ENCODE peak calls at places on chromosomes 13 and 19, in five cellular contexts. O is stimulated activated CD8-positive, alpha-beta memory T cell treated with anti-CD3 and anti-CD28 coated beads, Interleukin-7, amount 100 ng/mL, for 1 hour; A is activated T-cell treated with anti-CD3 and anti-CD28 coated beads for 1 hour; Y is T-cell; I is caudate nucleus. K is an unnamed sample.

GRCh38 chr19:27815985-27816384 is 1397.0 kb downstream of the UQCRFS1 start:
- DNase-seq in O (no peak), A (no peak), Y (no peak), I (no peak), K (no peak)

GRCh38 chr13:113726961-113727411 is 32.0 kb upstream of the TMEM255B start:
- DNase-seq in O (no peak), A (no peak), Y (no peak), I (no peak), K (no peak)

GRCh38 chr13:58048670-58049069 is 417.1 kb downstream of the PCDH17 start:
- DNase-seq in O (no peak), A (no peak), Y (no peak), I (no peak), K (no peak)

GRCh38 chr19:51274037-51274370 is 23.1 kb downstream of the SIGLECL1 start:
- DNase-seq in O (no peak), A (no peak), Y (no peak), I (no peak), K (no peak)

GRCh38 chr13:35499131-35500051 is 22.9 kb upstream of the MAB21L1 start:
- DNase-seq in O (no peak), A (no peak), Y (no peak), I (no peak), K (no peak)

GRCh38 chr13:79455331-79455730 is 25.6 kb upstream of the NDFIP2 start:
- DNase-seq in O (no peak), A (no peak), Y (no peak), I (no peak), K (no peak)

GRCh38 chr19:31387662-31388175 is 38.5 kb upstream of the TSHZ3 start:
- DNase-seq in O (no peak), A (no peak), Y (no peak), I (no peak), K (no peak)

GRCh38 chr13:27795718-27796019 is 3.4 kb downstream of the GSX1 start:
- DNase-seq in O (no peak), A (no peak), Y (no peak), I (no peak), K (no peak)

GRCh38 chr19:33175886-33176669 is 18.1 kb upstream of the LRP3 start:
- DNase-seq in O (no peak), A (no peak), Y (no peak), I (no peak), K (no peak)

GRCh38 chr19:13804830-13805683 is 9.8 kb downstream of the ZSWIM4 start:
- DNase-seq in O (no peak), A (no peak), Y (no peak), I (no peak), K (no peak)

GRCh38 chr19:54041969-54042606 is 21.6 kb downstream of the VSTM1 start:
- DNase-seq in O (no peak), A (no peak), Y (no peak), I (no peak), K (no peak)

GRCh38 chr13:99442273-99442895 is 58.9 kb upstream of the TM9SF2 start:
- DNase-seq in O (no peak), A (no peak), Y (peak; percentile 47), I (peak; percentile 41), K (no peak)

K was measured in activated T-helper 2 cell treated with anti-CD3 and anti-CD28 coated beads, Interferon-gamma antibody, Interleukin-2, Interleukin-4, amounts not matched to agents 10 μg/mL and 5 μg/mL and 100 μg/mL, durations not matched to agents 14 hours and 24 hours and 36 hours.